ENCODE peak calls at places on chromosomes 13 and 19, in ten cellular contexts. S is CD4-positive, alpha-beta memory T cell; G is NCI-H345; E is stimulated activated CD4-positive, alpha-beta T cell treated with anti-CD3 and anti-CD28 coated beads, TNF-alpha, amount 100 ng/mL, for 4 hours; Y is neural crest cell; H is NCI-H1694; P is HAP-1; L is CD8-positive, alpha-beta T cell; U is activated effector memory CD4-positive, alpha-beta T cell treated with Interleukin-2 at 50 U/mL for 16 hours; M is activated CD4-positive, alpha-beta memory T cell treated with anti-CD3 and anti-CD28 coated beads for 36 hours. J is an unnamed sample.

GRCh38 chr19:55186080-55186479 is 6.0 kb upstream of the SYT5 start:
- DNase-seq in S (no peak), G (no peak), E (no peak), Y (no peak), H (no peak), P (no peak), L (no peak), U (no peak), M (no peak), J (no peak)

GRCh38 chr13:104442541-104442940 is 1376.3 kb upstream of the SLC10A2 start:
- DNase-seq in S (no peak), G (no peak), E (no peak), Y (no peak), H (no peak), P (no peak), L (no peak), U (no peak), M (no peak), J (no peak)

GRCh38 chr19:5803752-5804515 is 933 bp upstream of the NRTN start:
- DNase-seq in S (peak), G (peak), E (peak), Y (peak), H (peak), P (peak), L (peak), U (peak), M (peak), J (peak)

GRCh38 chr19:49836176-49837008 is 14.6 kb upstream of the PTOV1 start:
- DNase-seq in S (no peak), G (no peak), E (no peak), Y (no peak), H (no peak), P (no peak), L (no peak), U (no peak), M (no peak), J (no peak)

GRCh38 chr13:66994498-66995365 is 235.4 kb downstream of the PCDH9 start:
- DNase-seq in S (no peak), G (peak), E (no peak), Y (no peak), H (no peak), P (no peak), L (no peak), U (no peak), M (no peak), J (no peak)

GRCh38 chr19:13795595-13796300 is 505 bp downstream of the ZSWIM4 start:
- DNase-seq in S (no peak), G (no peak), E (no peak), Y (no peak), H (no peak), P (no peak), L (no peak), U (no peak), M (peak), J (no peak)

GRCh38 chr13:105135852-105136251 is 1399.6 kb downstream of the EFNB2 start:
- DNase-seq in S (no peak), G (no peak), E (no peak), Y (no peak), H (no peak), P (no peak), L (no peak), U (no peak), M (no peak), J (no peak)

GRCh38 chr19:46838160-46838559 is 12.5 kb downstream of the AP2S1 start:
- DNase-seq in S (no peak), G (no peak), E (no peak), Y (no peak), H (no peak), P (no peak), L (no peak), U (no peak), M (no peak), J (no peak)

GRCh38 chr19:36604656-36605100 is 435 bp upstream of the ZNF382 start:
- DNase-seq in S (peak), G (no peak), E (peak), Y (peak), H (no peak), P (peak), L (peak), U (peak), M (peak), J (peak)

GRCh38 chr13:102225892-102226291 is 176.0 kb downstream of the FGF14 start:
- DNase-seq in S (no peak), G (no peak), E (no peak), Y (no peak), H (no peak), P (no peak), L (no peak), U (no peak), M (no peak), J (no peak)

GRCh38 chr19:11142528-11143171 is 12.9 kb downstream of the SPC24 start:
- DNase-seq in S (no peak), G (no peak), E (no peak), Y (no peak), H (no peak), P (no peak), L (no peak), U (no peak), M (no peak), J (no peak)

GRCh38 chr13:64718116-64718515 is 2512.0 kb downstream of the PCDH9 start:
- DNase-seq in S (no peak), G (no peak), E (no peak), Y (no peak), H (no peak), P (no peak), L (no peak), U (no peak), M (no peak), J (no peak)

GRCh38 chr19:50924576-50924975 is 13.4 kb upstream of the KLK4 start:
- DNase-seq in S (no peak), G (no peak), E (no peak), Y (no peak), H (no peak), P (no peak), L (no peak), U (no peak), M (no peak), J (no peak)

GRCh38 chr19:19578241-19578640 is 40.2 kb downstream of the CILP2 start:
- DNase-seq in S (no peak), G (peak), E (no peak), Y (no peak), H (peak), P (no peak), L (no peak), U (no peak), M (no peak), J (no peak)

GRCh38 chr13:112968380-112968909 is 569 bp upstream of the MCF2L start:
- DNase-seq in S (peak), G (peak), E (no peak), Y (no peak), H (no peak), P (no peak), L (peak), U (peak), M (peak), J (no peak)

GRCh38 chr13:47798906-47799305 is 202.2 kb downstream of the SUCLA2 start:
- DNase-seq in S (no peak), G (no peak), E (no peak), Y (no peak), H (no peak), P (peak), L (no peak), U (no peak), M (no peak), J (no peak)

GRCh38 chr13:97757807-97758206 is 195.7 kb upstream of the IPO5 start:
- DNase-seq in S (no peak), G (no peak), E (no peak), Y (no peak), H (no peak), P (no peak), L (no peak), U (no peak), M (no peak), J (no peak)

GRCh38 chr19:50300814-50301606 is 28.2 kb downstream of the KCNC3 start:
- DNase-seq in S (no peak), G (no peak), E (no peak), Y (no peak), H (no peak), P (no peak), L (no peak), U (no peak), M (peak), J (no peak)

J was measured in naive B cell.